ENCODE peak calls at places on chromosomes 2 and 18, in four cellular contexts. J is GM12892, E is hepatic stellate cell, X is A549. I is an unnamed sample.

GRCh38 chr2:134120718-134121630 is 132.9 kb upstream of the MGAT5 start:
- DNase-seq in J (peak), E (peak), X (no peak), I (peak)

GRCh38 chr2:161238559-161239415 is 69.4 kb upstream of the PSMD14 start:
- DNase-seq in J (peak), E (peak), X (peak), I (peak)

GRCh38 chr2:195257979-195258378 is 399.0 kb upstream of the SLC39A10 start:
- DNase-seq in J (no peak), E (no peak), X (no peak), I (no peak)

GRCh38 chr2:62482558-62483352 is 23.2 kb downstream of the TMEM17 start:
- DNase-seq in J (no peak), E (no peak), X (no peak), I (no peak)

GRCh38 chr18:76212958-76213357 is 282.1 kb downstream of the ZNF516 start:
- DNase-seq in J (no peak), E (no peak), X (no peak), I (no peak)

GRCh38 chr2:16190446-16191270 is 250.3 kb downstream of the MYCN start:
- DNase-seq in J (no peak), E (no peak), X (no peak), I (no peak)

GRCh38 chr2:191593622-191594416 is 84.1 kb upstream of the NABP1 start:
- DNase-seq in J (no peak), E (no peak), X (peak), I (no peak)

GRCh38 chr2:102000813-102001766 is 9.3 kb downstream of the IL1R2 start:
- DNase-seq in J (no peak), E (no peak), X (no peak), I (no peak)

GRCh38 chr2:215811409-215812355 is 201.7 kb downstream of the MREG start:
- DNase-seq in J (no peak), E (no peak), X (no peak), I (no peak)

GRCh38 chr2:232970051-232970450 is 43.0 kb downstream of the NGEF start:
- DNase-seq in J (no peak), E (no peak), X (no peak), I (no peak)

GRCh38 chr2:130818809-130819208 is 17.9 kb upstream of the ARHGEF4 start:
- DNase-seq in J (no peak), E (no peak), X (no peak), I (no peak)

GRCh38 chr18:26575865-26576217 is 27.5 kb upstream of the KCTD1 start:
- DNase-seq in J (no peak), E (no peak), X (peak), I (peak)

GRCh38 chr2:101734511-101735165 is 37.1 kb downstream of the MAP4K4 start:
- DNase-seq in J (no peak), E (no peak), X (no peak), I (no peak)

GRCh38 chr2:44075536-44075935 is 79.7 kb upstream of the LRPPRC start:
- DNase-seq in J (no peak), E (no peak), X (no peak), I (no peak)

GRCh38 chr2:28445448-28446258 is 50.2 kb upstream of the PLB1 start:
- DNase-seq in J (no peak), E (peak), X (peak), I (no peak)

GRCh38 chr2:224946911-224947310 is 95.4 kb downstream of the DOCK10 start:
- DNase-seq in J (no peak), E (peak), X (no peak), I (no peak)

GRCh38 chr2:8522682-8523081 is 159.2 kb upstream of the ID2 start:
- DNase-seq in J (no peak), E (no peak), X (no peak), I (no peak)

GRCh38 chr18:50287028-50287440 is 458 bp downstream of the CXXC1 start:
- DNase-seq in J (no peak), E (no peak), X (no peak), I (no peak)

GRCh38 chr2:173231042-173231441 is 123.6 kb upstream of the CDCA7 start:
- DNase-seq in J (no peak), E (no peak), X (no peak), I (no peak)

GRCh38 chr2:26745609-26746327 is 18.3 kb upstream of the SLC35F6 start:
- DNase-seq in J (no peak), E (peak), X (peak), I (peak)

GRCh38 chr2:71691747-71692455 is 238.5 kb downstream of the DYSF start:
- DNase-seq in J (no peak), E (no peak), X (no peak), I (no peak)

GRCh38 chr2:42101641-42102605 is 54.1 kb downstream of the PKDCC start:
- DNase-seq in J (peak), E (peak), X (no peak), I (no peak)

GRCh38 chr2:70029814-70030409 is 57.4 kb upstream of the PCBP1 start:
- DNase-seq in J (no peak), E (peak), X (no peak), I (no peak)

GRCh38 chr2:153543639-153544071 is 65.1 kb upstream of the RPRM start:
- DNase-seq in J (no peak), E (no peak), X (no peak), I (no peak)

GRCh38 chr2:142140434-142140845 is 9.6 kb upstream of the LRP1B start:
- DNase-seq in J (no peak), E (no peak), X (no peak), I (peak)

GRCh38 chr18:51952844-51953243 is 387.2 kb upstream of the DCC start:
- DNase-seq in J (no peak), E (no peak), X (no peak), I (no peak)

GRCh38 chr18:56200381-56200831 is 438.0 kb downstream of the TXNL1 start:
- DNase-seq in J (no peak), E (peak), X (no peak), I (no peak)

GRCh38 chr18:1914489-1914888 is 656.8 kb downstream of the METTL4 start:
- DNase-seq in J (no peak), E (no peak), X (peak), I (peak)

GRCh38 chr2:205527801-205528200 is 154.5 kb upstream of the NRP2 start:
- DNase-seq in J (no peak), E (no peak), X (no peak), I (no peak)

GRCh38 chr2:25086070-25086560 is 44.2 kb downstream of the EFR3B start:
- DNase-seq in J (no peak), E (no peak), X (no peak), I (peak)

GRCh38 chr2:165203689-165204559 is at the start of gene SCN3A:
- DNase-seq in J (no peak), E (peak), X (peak), I (peak)

GRCh38 chr18:48949606-48950535 is 894 bp downstream of the SMAD7 start:
- DNase-seq in J (no peak), E (no peak), X (no peak), I (peak)

GRCh38 chr2:42296226-42296625 is 64.8 kb downstream of the COX7A2L start:
- DNase-seq in J (no peak), E (no peak), X (no peak), I (no peak)

GRCh38 chr2:20624884-20625485 is 25.9 kb downstream of the HS1BP3 start:
- DNase-seq in J (no peak), E (no peak), X (no peak), I (no peak)

GRCh38 chr2:241224068-241224850 is 35.8 kb downstream of the ANO7 start:
- DNase-seq in J (no peak), E (peak), X (no peak), I (no peak)